ENCODE peak calls at places on chromosomes 13 and 19, in ten cellular contexts. J is activated B cell treated with CpG ODN at 0.5 μM for 24 hours; E is osteoblast; F is A172; R is stimulated activated CD4-positive, alpha-beta T cell treated with anti-CD3 and anti-CD28 coated beads, Interleukin-2, amount 100 ng/mL, for 48 hours; D is amniotic stem cell; W is substantia nigra; Y is fibroblast of the aortic adventitia; Q is adipocyte; X is naive thymus-derived CD8-positive, alpha-beta T cell. C is an unnamed sample.
A peak's percentile ranks its signal among the peaks of the same experiment; 100 is the strongest.

GRCh38 chr19:10603873-10604459 is 16.9 kb upstream of the AP1M2 start:
- DNase-seq in J (peak; percentile 22), E (peak; percentile 83), F (no peak), R (no peak), D (no peak), W (no peak), Y (peak; percentile 13), Q (no peak), X (no peak), C (no peak)

GRCh38 chr13:97043302-97043701 is 49.0 kb upstream of the OXGR1 start:
- DNase-seq in J (no peak), E (peak; percentile 6), F (peak; percentile 32), R (no peak), D (no peak), W (no peak), Y (peak; percentile 69), Q (peak; percentile 95), X (no peak), C (peak; percentile 84)

GRCh38 chr13:40368123-40368891 is 298.1 kb downstream of the FOXO1 start:
- DNase-seq in J (no peak), E (no peak), F (no peak), R (no peak), D (no peak), W (no peak), Y (no peak), Q (no peak), X (no peak), C (no peak)

GRCh38 chr19:18101268-18101667 is 3.7 kb downstream of the MAST3 start:
- DNase-seq in J (no peak), E (peak; percentile 69), F (no peak), R (no peak), D (no peak), W (no peak), Y (no peak), Q (no peak), X (no peak), C (no peak)

GRCh38 chr19:2927032-2927430 is 17.7 kb downstream of the ZNF77 start:
- DNase-seq in J (no peak), E (no peak), F (no peak), R (no peak), D (no peak), W (no peak), Y (no peak), Q (no peak), X (no peak), C (no peak)

GRCh38 chr13:103164239-103164638 is 98.0 kb upstream of the SLC10A2 start:
- DNase-seq in J (no peak), E (no peak), F (no peak), R (no peak), D (no peak), W (no peak), Y (no peak), Q (no peak), X (no peak), C (no peak)

GRCh38 chr19:44113784-44114390 is 688 bp downstream of the ZNF225 start:
- DNase-seq in J (peak; percentile 18), E (peak; percentile 78), F (peak; percentile 11), R (no peak), D (no peak), W (no peak), Y (peak; percentile 46), Q (no peak), X (no peak), C (peak; percentile 40)

GRCh38 chr13:107767119-107767518 is 448.2 kb downstream of the LIG4 start:
- DNase-seq in J (no peak), E (no peak), F (no peak), R (no peak), D (no peak), W (no peak), Y (no peak), Q (no peak), X (no peak), C (peak; percentile 16)

GRCh38 chr13:75486654-75487053 is 4.7 kb upstream of the TBC1D4 start:
- DNase-seq in J (no peak), E (no peak), F (no peak), R (no peak), D (no peak), W (no peak), Y (no peak), Q (no peak), X (no peak), C (no peak)

GRCh38 chr13:44759222-44759721 is 183.1 kb upstream of the TSC22D1 start:
- DNase-seq in J (no peak), E (no peak), F (no peak), R (no peak), D (no peak), W (no peak), Y (no peak), Q (peak; percentile 14), X (no peak), C (peak; percentile 16)

GRCh38 chr19:2719910-2720776 is 1.0 kb downstream of the DIRAS1 start:
- DNase-seq in J (no peak), E (peak; percentile 99), F (peak; percentile 37), R (no peak), D (no peak), W (no peak), Y (peak; percentile 43), Q (peak; percentile 41), X (no peak), C (peak; percentile 85)

GRCh38 chr19:13430790-13431582 is 75.3 kb downstream of the CACNA1A start:
- DNase-seq in J (peak; percentile 22), E (peak; percentile 73), F (peak; percentile 37), R (peak; percentile 47), D (peak; percentile 17), W (no peak), Y (peak; percentile 51), Q (peak; percentile 56), X (peak; percentile 23), C (peak; percentile 76)

GRCh38 chr19:18915639-18916038 is 3.5 kb downstream of the COPE start:
- DNase-seq in J (no peak), E (peak; percentile 95), F (peak; percentile 46), R (no peak), D (no peak), W (no peak), Y (peak; percentile 38), Q (peak; percentile 35), X (no peak), C (peak; percentile 62)

GRCh38 chr13:73835138-73835721 is 299.0 kb downstream of the KLF12 start:
- DNase-seq in J (no peak), E (no peak), F (peak; percentile 42), R (no peak), D (no peak), W (no peak), Y (peak; percentile 66), Q (peak; percentile 78), X (no peak), C (peak; percentile 55)

GRCh38 chr19:8517551-8518442 is 3.8 kb upstream of the ZNF414 start:
- DNase-seq in J (no peak), E (peak; percentile 48), F (no peak), R (no peak), D (no peak), W (no peak), Y (peak; percentile 61), Q (peak; percentile 83), X (no peak), C (peak; percentile 81)

GRCh38 chr19:17954401-17954800 is 12.5 kb upstream of the KCNN1 start:
- DNase-seq in J (no peak), E (peak; percentile 59), F (no peak), R (no peak), D (no peak), W (no peak), Y (no peak), Q (no peak), X (no peak), C (no peak)

GRCh38 chr13:100306042-100306441 is 217.1 kb downstream of the PCCA start:
- DNase-seq in J (no peak), E (no peak), F (no peak), R (no peak), D (no peak), W (no peak), Y (no peak), Q (no peak), X (no peak), C (no peak)

GRCh38 chr19:3047307-3048189 is 14.7 kb downstream of the TLE5 start:
- DNase-seq in J (no peak), E (peak; percentile 96), F (peak; percentile 77), R (peak; percentile 51), D (no peak), W (no peak), Y (peak; percentile 69), Q (peak; percentile 89), X (peak; percentile 48), C (peak; percentile 86)

GRCh38 chr13:111474136-111475002 is 153.9 kb downstream of the TEX29 start:
- DNase-seq in J (no peak), E (peak; percentile 99), F (peak; percentile 49), R (no peak), D (peak; percentile 1), W (no peak), Y (peak; percentile 44), Q (peak; percentile 73), X (no peak), C (peak; percentile 71)

GRCh38 chr13:67369895-67370660 is 139.9 kb upstream of the PCDH9 start:
- DNase-seq in J (no peak), E (peak; percentile 35), F (peak; percentile 57), R (no peak), D (peak; percentile 24), W (no peak), Y (peak; percentile 75), Q (peak; percentile 86), X (no peak), C (peak; percentile 43)

GRCh38 chr13:71067164-71067815 is 799.7 kb downstream of the DACH1 start:
- DNase-seq in J (no peak), E (no peak), F (no peak), R (no peak), D (no peak), W (no peak), Y (no peak), Q (no peak), X (no peak), C (no peak)

GRCh38 chr13:45621950-45622349 is 6.4 kb upstream of the ERICH6B start:
- DNase-seq in J (no peak), E (no peak), F (no peak), R (no peak), D (no peak), W (no peak), Y (no peak), Q (no peak), X (no peak), C (no peak)

GRCh38 chr13:73492811-73493210 is 434.0 kb downstream of the KLF5 start:
- DNase-seq in J (no peak), E (no peak), F (no peak), R (no peak), D (peak; percentile 4), W (no peak), Y (peak; percentile 2), Q (peak; percentile 70), X (no peak), C (no peak)

GRCh38 chr13:47455581-47455980 is 545.5 kb downstream of the SUCLA2 start:
- DNase-seq in J (no peak), E (no peak), F (no peak), R (no peak), D (no peak), W (no peak), Y (peak; percentile 20), Q (no peak), X (no peak), C (peak; percentile 26)

GRCh38 chr13:113146750-113147149 is 11.7 kb upstream of the PROZ start:
- DNase-seq in J (no peak), E (peak; percentile 26), F (no peak), R (no peak), D (no peak), W (no peak), Y (no peak), Q (no peak), X (no peak), C (no peak)

GRCh38 chr13:94345374-94346195 is 133.9 kb downstream of the DCT start:
- DNase-seq in J (no peak), E (no peak), F (peak; percentile 30), R (no peak), D (no peak), W (no peak), Y (peak; percentile 76), Q (peak; percentile 64), X (no peak), C (peak; percentile 27)

GRCh38 chr13:78909276-78909675 is 250.3 kb upstream of the OBI1 start:
- DNase-seq in J (no peak), E (no peak), F (no peak), R (no peak), D (no peak), W (no peak), Y (no peak), Q (no peak), X (no peak), C (no peak)

GRCh38 chr19:17076539-17076919 is 952 bp downstream of the MYO9B start:
- DNase-seq in J (no peak), E (no peak), F (peak; percentile 26), R (no peak), D (no peak), W (no peak), Y (no peak), Q (peak; percentile 42), X (no peak), C (peak; percentile 44)

C was measured in GM23248.